ENCODE peak calls at places on chromosomes 7 and 10, in ten cellular contexts. L, F, U, E, S, Z, H, X, J and C are unnamed samples. For H3K36me3, the result is how much of the 10 kb centered on the place peaks cover.

GRCh38 chr7:127912901-127913300 is 118.3 kb downstream of the LRRC4 start:
- DNase-seq in L (no peak), F (no peak), U (no peak), E (no peak), S (no peak), Z (no peak), H (no peak), X (no peak), J (no peak), C (no peak)

GRCh38 chr7:157682064-157682945 is 345.5 kb downstream of the DNAJB6 start:
- DNase-seq in L (peak), F (no peak), U (no peak), E (no peak), S (no peak), Z (no peak), H (no peak), X (no peak), J (peak), C (no peak)

GRCh38 chr10:329361-330099 is 194.3 kb downstream of the ZMYND11 start:
- DNase-seq in L (peak), F (peak), U (peak), E (peak), S (peak), Z (peak), H (peak), X (peak), J (no peak), C (no peak)

GRCh38 chr10:108404155-108404554 is 1239.6 kb upstream of the SORCS1 start:
- DNase-seq in L (no peak), F (no peak), U (no peak), E (no peak), S (no peak), Z (no peak), H (no peak), X (no peak), J (no peak), C (no peak)

GRCh38 chr7:72490301-72490700 is 78.2 kb upstream of the CALN1 start:
- DNase-seq in L (no peak), F (no peak), U (no peak), E (no peak), S (no peak), Z (no peak), H (no peak), X (no peak), J (no peak), C (no peak)

GRCh38 chr7:118312051-118312450 is 87.5 kb downstream of the ANKRD7 start:
- DNase-seq in L (no peak), F (no peak), U (no peak), E (no peak), S (no peak), Z (no peak), H (no peak), X (no peak), J (no peak), C (peak)

GRCh38 chr7:69738396-69738889 is 140.2 kb downstream of the AUTS2 start:
- DNase-seq in L (no peak), F (no peak), U (peak), E (no peak), S (no peak), Z (no peak), H (no peak), X (no peak), J (no peak), C (peak)

GRCh38 chr7:94763268-94763667 is 107.3 kb upstream of the SGCE start:
- DNase-seq in L (no peak), F (no peak), U (peak), E (no peak), S (no peak), Z (no peak), H (no peak), X (no peak), J (no peak), C (no peak)

GRCh38 chr7:136741941-136742340 is 126.5 kb upstream of the CHRM2 start:
- DNase-seq in L (no peak), F (no peak), U (peak), E (no peak), S (peak), Z (no peak), H (no peak), X (no peak), J (no peak), C (no peak)

GRCh38 chr7:3233301-3233700 is 67.8 kb upstream of the SDK1 start:
- DNase-seq in L (no peak), F (no peak), U (no peak), E (no peak), S (no peak), Z (no peak), H (no peak), X (no peak), J (peak), C (no peak)

GRCh38 chr7:155589001-155589980 is 42.9 kb upstream of the CNPY1 start:
- DNase-seq in L (peak), F (no peak), U (no peak), E (no peak), S (no peak), Z (no peak), H (no peak), X (no peak), J (peak), C (no peak)

GRCh38 chr10:71300555-71301370 is 18.3 kb upstream of the SLC29A3 start:
- DNase-seq in L (no peak), F (no peak), U (no peak), E (no peak), S (no peak), Z (no peak), H (no peak), X (no peak), J (no peak), C (no peak)

GRCh38 chr10:123683865-123684264 is 17.7 kb downstream of the GPR26 start:
- DNase-seq in L (no peak), F (no peak), U (no peak), E (no peak), S (no peak), Z (no peak), H (no peak), X (no peak), J (no peak), C (no peak)

GRCh38 chr7:146772581-146772980 is 656.0 kb downstream of the CNTNAP2 start:
- DNase-seq in L (no peak), F (no peak), U (no peak), E (no peak), S (no peak), Z (no peak), H (no peak), X (no peak), J (no peak), C (no peak)

GRCh38 chr10:120983721-120984120 is 132.6 kb downstream of the WDR11 start:
- DNase-seq in L (peak), F (no peak), U (no peak), E (no peak), S (no peak), Z (no peak), H (no peak), X (no peak), J (no peak), C (no peak)

GRCh38 chr7:93176961-93177580 is 28.9 kb upstream of the SAMD9L start:
- DNase-seq in L (no peak), F (no peak), U (no peak), E (no peak), S (no peak), Z (no peak), H (no peak), X (no peak), J (no peak), C (no peak)

GRCh38 chr10:118870467-118871243 is 115.9 kb upstream of the CACUL1 start:
- DNase-seq in L (no peak), F (peak), U (peak), E (no peak), S (no peak), Z (no peak), H (no peak), X (no peak), J (no peak), C (no peak)

GRCh38 chr10:86489071-86489810 is 32.4 kb downstream of the WAPL start:
- DNase-seq in L (no peak), F (no peak), U (no peak), E (no peak), S (no peak), Z (no peak), H (no peak), X (no peak), J (no peak), C (no peak)

GRCh38 chr7:84175461-84175860 is 19.1 kb downstream of the SEMA3A start:
- DNase-seq in L (no peak), F (no peak), U (peak), E (no peak), S (no peak), Z (no peak), H (no peak), X (no peak), J (no peak), C (no peak)
- H3K4me3 ChIP-seq in L (no peak), F (no peak), U (no peak), E (no peak), S (no peak), Z (no peak), H (no peak), X (no peak), J (no peak), C (no peak)

GRCh38 chr7:48101880-48102448 is 12.9 kb downstream of the UPP1 start:
- DNase-seq in L (no peak), F (no peak), U (no peak), E (no peak), S (no peak), Z (no peak), H (peak), X (no peak), J (no peak), C (no peak)
- TF ChIP-seq CTCF in L (no peak), F (peak), U (peak), E (peak), S (no peak), Z (peak), H (peak), X (no peak), J (no peak), C (peak)

GRCh38 chr7:106254525-106255128 is 30.2 kb downstream of the NAMPT start:
- DNase-seq in L (no peak), F (no peak), U (no peak), E (no peak), S (no peak), Z (no peak), H (no peak), X (no peak), J (no peak), C (no peak)
- H3K36me3 ChIP-seq in L (half or more), F (under half), U (under half), E (under half), S (under half), Z (under half), H (under half), X (half or more), J (half or more), C (under half)

GRCh38 chr10:7876541-7877127 is 58.3 kb downstream of the TAF3 start:
- DNase-seq in L (no peak), F (no peak), U (no peak), E (no peak), S (no peak), Z (no peak), H (no peak), X (no peak), J (no peak), C (no peak)

GRCh38 chr10:7866191-7866590 is 47.9 kb downstream of the TAF3 start:
- DNase-seq in L (no peak), F (peak), U (peak), E (no peak), S (no peak), Z (no peak), H (no peak), X (no peak), J (no peak), C (no peak)

GRCh38 chr10:7874864-7875263 is 56.6 kb downstream of the TAF3 start:
- DNase-seq in L (no peak), F (no peak), U (no peak), E (no peak), S (no peak), Z (no peak), H (no peak), X (no peak), J (no peak), C (no peak)

DNA sequence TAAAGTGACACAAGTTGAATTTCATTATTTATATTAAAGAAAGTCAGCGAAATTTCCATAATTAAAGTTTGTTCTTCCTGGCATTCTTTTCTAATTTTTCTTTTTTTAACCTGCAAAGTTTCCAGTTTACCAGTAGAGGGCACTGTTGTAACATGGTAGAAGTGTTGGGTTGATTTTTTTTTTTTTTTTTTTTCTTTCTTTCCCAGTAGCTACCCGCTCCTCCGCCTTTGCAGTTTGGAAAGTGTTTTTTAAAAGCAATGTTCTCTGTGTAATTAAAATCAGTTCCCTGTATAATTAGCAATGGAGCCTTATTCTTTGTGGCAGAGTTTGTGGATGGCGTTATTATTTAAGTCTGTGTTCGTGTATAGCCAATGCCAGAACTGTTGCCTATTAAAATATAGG is 53.7 kb downstream of the TAF3 start:
- DNase-seq in L (no peak), F (no peak), U (no peak), E (no peak), S (no peak), Z (no peak), H (no peak), X (no peak), J (no peak), C (no peak)
- H3K4me3 ChIP-seq in L (no peak), F (peak), U (peak), E (no peak), S (peak), Z (peak), H (no peak), X (peak), J (peak), C (peak)

GRCh38 chr10:1420663-1421362 is 316.5 kb downstream of the ADARB2 start:
- DNase-seq in L (peak), F (peak), U (no peak), E (peak), S (peak), Z (peak), H (peak), X (peak), J (peak), C (peak)
- TF ChIP-seq CTCF in L (no peak), F (peak), U (no peak), E (peak), S (peak), Z (peak), H (peak), X (peak), J (peak), C (peak)

GRCh38 chr10:13328588-13328987 is 19.5 kb downstream of the SEPHS1 start:
- DNase-seq in L (no peak), F (no peak), U (no peak), E (no peak), S (no peak), Z (no peak), H (no peak), X (no peak), J (no peak), C (no peak)
- H3K36me3 ChIP-seq in L (half or more), F (under half), U (under half), E (under half), S (under half), Z (under half), H (under half), X (half or more), J (half or more), C (under half)

GRCh38 chr10:110075726-110076125 is 67.9 kb downstream of the ADD3 start:
- DNase-seq in L (no peak), F (no peak), U (peak), E (no peak), S (no peak), Z (no peak), H (no peak), X (no peak), J (no peak), C (no peak)

GRCh38 chr10:110076559-110077318 is 69.0 kb downstream of the ADD3 start:
- DNase-seq in L (peak), F (peak), U (peak), E (peak), S (no peak), Z (no peak), H (peak), X (no peak), J (no peak), C (peak)

GRCh38 chr10:110077436-110078120 is 69.8 kb downstream of the ADD3 start:
- DNase-seq in L (no peak), F (no peak), U (peak), E (no peak), S (no peak), Z (no peak), H (peak), X (no peak), J (no peak), C (no peak)

GRCh38 chr10:110074298-110074697 is 66.5 kb downstream of the ADD3 start:
- DNase-seq in L (no peak), F (peak), U (no peak), E (no peak), S (no peak), Z (no peak), H (no peak), X (no peak), J (peak), C (no peak)

GRCh38 chr10:110074986-110075664 is 67.3 kb downstream of the ADD3 start:
- DNase-seq in L (no peak), F (peak), U (peak), E (no peak), S (no peak), Z (no peak), H (no peak), X (no peak), J (no peak), C (no peak)
- H3K4me3 ChIP-seq in L (no peak), F (no peak), U (peak), E (no peak), S (peak), Z (no peak), H (no peak), X (no peak), J (no peak), C (no peak)

DNA sequence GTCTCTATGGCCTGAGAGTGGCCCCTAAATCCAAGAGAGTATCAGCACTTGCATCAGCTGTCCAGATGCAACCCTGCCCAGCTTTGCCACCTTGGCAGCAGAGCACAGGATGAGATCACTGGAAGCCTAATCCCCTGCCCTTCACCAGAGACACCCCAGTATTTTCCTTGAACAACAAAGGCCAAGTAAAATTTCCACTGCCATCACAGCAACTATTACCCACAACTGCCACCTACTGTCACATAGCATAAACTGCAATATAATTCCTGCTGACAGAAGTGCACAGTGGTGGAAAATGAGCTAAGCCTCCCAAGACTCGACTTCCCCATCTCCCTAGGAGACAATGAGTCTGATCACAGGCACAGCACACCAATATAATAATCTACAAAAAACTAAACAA is 462.8 kb upstream of the ZWINT start:
- DNase-seq in L (no peak), F (no peak), U (no peak), E (no peak), S (no peak), Z (peak), H (no peak), X (no peak), J (no peak), C (peak)
- TF ChIP-seq CTCF in L (no peak), F (peak), U (no peak), E (no peak), S (no peak), Z (peak), H (no peak), X (no peak), J (no peak), C (peak)

GRCh38 chr10:102151774-102152544 is at the start of gene NOLC1:
- DNase-seq in L (peak), F (peak), U (peak), E (peak), S (peak), Z (peak), H (peak), X (peak), J (peak), C (peak)
- H3K36me3 ChIP-seq in L (under half), F (under half), U (under half), E (under half), S (under half), Z (under half), H (under half), X (half or more), J (under half), C (under half)